ENCODE peak calls at places on chromosomes 12 and 14, in four cellular contexts. One of them, this sample, is unnamed.

GRCh38 chr12:47024463-47024862 is 55.0 kb upstream of the PCED1B start:
- DNase-seq in OCI-M1: peak; percentile 34
- DNase-seq in myocyte: peak; percentile 35
- DNase-seq in NCI-H1694: no peak
- DNase-seq in this sample: no peak

GRCh38 chr14:53955671-53956426 is 776 bp downstream of the BMP4 start:
- DNase-seq in OCI-M1: no peak
- DNase-seq in myocyte: no peak
- DNase-seq in NCI-H1694: no peak
- DNase-seq in this sample: no peak

GRCh38 chr14:24059841-24060388 is 8.1 kb downstream of the CARMIL3 start:
- DNase-seq in OCI-M1: no peak
- DNase-seq in myocyte: no peak
- DNase-seq in NCI-H1694: no peak
- DNase-seq in this sample: no peak

GRCh38 chr14:20751963-20752562 is 6.4 kb downstream of the EDDM3A start:
- DNase-seq in OCI-M1: no peak
- DNase-seq in myocyte: no peak
- DNase-seq in NCI-H1694: no peak
- DNase-seq in this sample: peak; percentile 2

GRCh38 chr14:89340782-89341181 is 76.3 kb downstream of the FOXN3 start:
- DNase-seq in OCI-M1: no peak
- DNase-seq in myocyte: no peak
- DNase-seq in NCI-H1694: no peak
- DNase-seq in this sample: no peak

GRCh38 chr12:52126605-52127578 is 47.4 kb downstream of the SMIM41 start:
- DNase-seq in OCI-M1: no peak
- DNase-seq in myocyte: no peak
- DNase-seq in NCI-H1694: no peak
- DNase-seq in this sample: no peak

GRCh38 chr14:54309615-54310014 is 87.2 kb upstream of the CDKN3 start:
- DNase-seq in OCI-M1: no peak
- DNase-seq in myocyte: no peak
- DNase-seq in NCI-H1694: no peak
- DNase-seq in this sample: no peak

GRCh38 chr12:43113153-43113552 is 438.9 kb downstream of the ADAMTS20 start:
- DNase-seq in OCI-M1: peak; percentile 86
- DNase-seq in myocyte: no peak
- DNase-seq in NCI-H1694: no peak
- DNase-seq in this sample: no peak

GRCh38 chr14:76929927-76930326 is 98.6 kb downstream of the IRF2BPL start:
- DNase-seq in OCI-M1: peak; percentile 73
- DNase-seq in myocyte: no peak
- DNase-seq in NCI-H1694: no peak
- DNase-seq in this sample: no peak

GRCh38 chr12:75208851-75209781 is 523 bp downstream of the KCNC2 start:
- DNase-seq in OCI-M1: peak; percentile 2
- DNase-seq in myocyte: peak; percentile 53
- DNase-seq in NCI-H1694: no peak
- DNase-seq in this sample: peak; percentile 54

This sample was measured in SJCRH30.